ENCODE peak calls at places on chromosome 21, in nine cellular contexts. P, O, E, D, B, N, T, Y and Q are unnamed samples.

GRCh38 chr21:46180079-46180722 is 4.1 kb downstream of the SPATC1L start:
- DNase-seq in N (no peak), O (no peak), E (no peak), Y (no peak), T (no peak), P (no peak), B (no peak), D (no peak), Q (no peak)

GRCh38 chr21:25107708-25108107 is 499.6 kb downstream of the MRPL39 start:
- DNase-seq in E (peak), P (peak), O (no peak), N (no peak), D (no peak), T (no peak), Y (peak), B (no peak), Q (peak)

GRCh38 chr21:17859661-17860060 is 40.5 kb upstream of the C21orf91 start:
- DNase-seq in N (no peak), O (no peak), D (no peak), B (no peak), Y (no peak), E (no peak), T (no peak), P (no peak), Q (no peak)

GRCh38 chr21:25733859-25734653 is 648 bp downstream of the ATP5PF start:
- DNase-seq in E (no peak), B (no peak), T (peak), P (peak), O (no peak), Y (peak), N (no peak), D (no peak), Q (peak)

GRCh38 chr21:23607782-23608181 is 1999.5 kb downstream of the MRPL39 start:
- DNase-seq in O (no peak), T (no peak), D (no peak), B (no peak), E (no peak), Y (no peak), N (no peak), P (no peak), Q (no peak)

GRCh38 chr21:43362306-43362927 is 64.5 kb downstream of the SIK1 start:
- DNase-seq in P (no peak), B (peak), T (peak), D (peak), Y (peak), E (no peak), N (peak), O (peak), Q (peak)

GRCh38 chr21:24375201-24375600 is 1232.1 kb downstream of the MRPL39 start:
- DNase-seq in D (no peak), N (no peak), B (no peak), Y (no peak), T (no peak), P (no peak), O (no peak), E (no peak), Q (no peak)

GRCh38 chr21:32537569-32537881 is 47.8 kb downstream of the TCP10L start:
- DNase-seq in N (no peak), O (no peak), B (no peak), P (no peak), E (no peak), D (no peak), Y (no peak), T (peak), Q (no peak)

GRCh38 chr21:46113497-46114176 is 15.7 kb downstream of the COL6A2 start:
- DNase-seq in Y (no peak), N (no peak), E (no peak), D (no peak), P (no peak), T (no peak), B (peak), O (no peak), Q (no peak)

GRCh38 chr21:46188226-46189212 is 4.3 kb upstream of the SPATC1L start:
- DNase-seq in N (peak), B (no peak), P (peak), Y (peak), E (peak), T (peak), O (no peak), D (no peak), Q (peak)

GRCh38 chr21:18245493-18245967 is 897 bp downstream of the CHODL start:
- DNase-seq in O (no peak), E (no peak), D (no peak), Y (no peak), P (no peak), T (no peak), N (no peak), B (no peak), Q (peak)

GRCh38 chr21:21624674-21625073 is 626.5 kb downstream of the NCAM2 start:
- DNase-seq in O (no peak), B (no peak), Y (no peak), T (no peak), N (no peak), D (no peak), P (no peak), E (no peak), Q (peak)

GRCh38 chr21:27315373-27315772 is 348.5 kb upstream of the ADAMTS5 start:
- DNase-seq in Y (peak), P (no peak), E (no peak), N (no peak), D (no peak), O (no peak), T (no peak), B (no peak), Q (no peak)

GRCh38 chr21:27326293-27326692 is 359.4 kb upstream of the ADAMTS5 start:
- DNase-seq in T (no peak), O (no peak), E (no peak), Y (no peak), P (peak), B (no peak), N (no peak), D (no peak), Q (no peak)

GRCh38 chr21:27321791-27322190 is 354.9 kb upstream of the ADAMTS5 start:
- DNase-seq in P (no peak), E (no peak), O (no peak), Y (no peak), T (no peak), D (no peak), B (no peak), N (no peak), Q (no peak)

DNA sequence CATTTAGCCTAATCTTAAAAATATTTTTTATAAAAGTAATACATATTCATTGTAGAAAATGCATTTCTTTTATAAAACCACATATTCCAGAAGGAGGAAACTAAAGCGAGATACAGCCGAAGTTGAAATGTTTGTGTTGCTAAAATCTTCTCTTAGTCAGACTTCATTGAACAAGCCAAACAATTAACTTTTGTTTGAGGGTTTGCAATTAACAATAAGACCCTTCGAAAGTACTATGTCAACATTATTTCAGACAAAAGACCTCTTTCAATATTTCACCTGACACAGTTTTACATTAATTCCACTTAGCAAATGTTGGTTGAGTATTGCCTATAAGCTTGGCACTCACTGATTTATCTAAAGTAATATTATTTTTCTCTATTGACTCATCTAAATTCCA is 354.0 kb upstream of the ADAMTS5 start:
- DNase-seq in B (no peak), Y (no peak), O (no peak), E (no peak), T (no peak), P (no peak), D (no peak), N (no peak), Q (no peak)
- H3K27ac ChIP-seq in B (no peak), Y (no peak), O (no peak), E (no peak), T (no peak), P (no peak), D (no peak), N (no peak), Q (no peak)

GRCh38 chr21:41956926-41957729 is 3.3 kb upstream of the C2CD2 start:
- DNase-seq in P (peak), E (no peak), D (no peak), T (peak), O (no peak), B (no peak), N (no peak), Y (peak), Q (peak)

GRCh38 chr21:41957991-41958766 is 4.4 kb upstream of the C2CD2 start:
- DNase-seq in E (no peak), P (peak), D (no peak), B (no peak), Y (peak), T (peak), O (peak), N (no peak), Q (peak)

GRCh38 chr21:41960386-41960785 is 6.6 kb upstream of the C2CD2 start:
- DNase-seq in B (no peak), P (no peak), N (no peak), Y (no peak), O (no peak), D (no peak), E (no peak), T (no peak), Q (no peak)

GRCh38 chr21:41961282-41961701 is 7.5 kb upstream of the C2CD2 start:
- DNase-seq in B (no peak), T (no peak), E (peak), P (peak), O (no peak), D (no peak), Y (no peak), N (no peak), Q (peak)

GRCh38 chr21:41958886-41959563 is 5.2 kb upstream of the C2CD2 start:
- DNase-seq in T (no peak), N (no peak), Y (no peak), E (peak), O (no peak), P (peak), B (no peak), D (no peak), Q (no peak)
- H3K27ac ChIP-seq in T (no peak), N (no peak), Y (no peak), E (peak), O (no peak), P (peak), B (no peak), D (no peak), Q (no peak)

GRCh38 chr21:29726061-29726460 is 213.7 kb downstream of the GRIK1 start:
- DNase-seq in D (no peak), T (no peak), B (no peak), Y (no peak), N (no peak), E (no peak), P (no peak), O (no peak), Q (no peak)
- H3K27ac ChIP-seq in D (no peak), T (peak), B (no peak), Y (no peak), N (no peak), E (no peak), P (no peak), O (no peak), Q (no peak)

GRCh38 chr21:39319814-39320332 is 6.4 kb upstream of the BRWD1 start:
- DNase-seq in B (no peak), E (no peak), T (no peak), Y (no peak), N (no peak), D (no peak), P (peak), O (no peak), Q (no peak)
- H3K27ac ChIP-seq in B (no peak), E (peak), T (no peak), Y (no peak), N (no peak), D (no peak), P (peak), O (no peak), Q (no peak)

GRCh38 chr21:36784942-36785341 is 86.0 kb downstream of the SIM2 start:
- DNase-seq in O (no peak), N (no peak), D (no peak), B (no peak), E (no peak), Y (no peak), P (no peak), T (no peak), Q (no peak)

GRCh38 chr21:36790616-36791015 is 91.7 kb downstream of the SIM2 start:
- DNase-seq in D (no peak), P (no peak), O (no peak), N (no peak), T (no peak), B (no peak), E (no peak), Y (peak), Q (no peak)

GRCh38 chr21:36791150-36791549 is 92.2 kb downstream of the SIM2 start:
- DNase-seq in E (no peak), O (no peak), N (no peak), T (no peak), P (no peak), D (no peak), Y (no peak), B (no peak), Q (no peak)

GRCh38 chr21:36785615-36786014 is 86.7 kb downstream of the SIM2 start:
- DNase-seq in Y (no peak), E (no peak), P (no peak), O (no peak), T (no peak), D (no peak), N (no peak), B (no peak), Q (no peak)

DNA sequence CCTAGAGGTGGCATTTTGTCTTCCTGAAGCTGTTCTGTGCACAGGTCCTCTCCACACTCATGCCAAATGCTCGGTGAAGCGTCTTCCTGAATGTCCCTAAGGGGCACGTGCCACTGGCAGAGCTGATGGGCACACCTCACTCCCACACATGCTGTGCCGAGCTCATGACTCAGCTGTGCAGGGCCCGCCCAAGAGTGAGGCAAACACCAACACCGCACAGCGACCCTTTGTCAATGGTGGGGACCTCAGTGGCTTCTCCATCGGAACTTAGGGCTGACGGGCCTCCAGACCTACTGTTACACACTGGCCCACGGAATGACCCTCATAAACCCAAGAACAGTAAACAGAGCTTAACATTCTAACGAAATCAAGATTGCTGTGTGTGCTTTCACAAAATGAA is 89.2 kb downstream of the SIM2 start:
- DNase-seq in P (peak), E (no peak), Y (no peak), B (no peak), T (no peak), D (no peak), N (no peak), O (peak), Q (no peak)
- H3K27ac ChIP-seq in P (peak), E (no peak), Y (no peak), B (no peak), T (no peak), D (no peak), N (no peak), O (peak), Q (no peak)

GRCh38 chr21:44919913-44920693 is 596 bp downstream of the ITGB2 start:
- DNase-seq in D (no peak), E (no peak), N (no peak), O (no peak), P (no peak), T (no peak), B (peak), Y (no peak), Q (no peak)

GRCh38 chr21:44918581-44919033 is 2.1 kb downstream of the ITGB2 start:
- DNase-seq in P (no peak), N (no peak), E (no peak), T (no peak), B (no peak), Y (no peak), O (no peak), D (no peak), Q (no peak)

GRCh38 chr21:44921928-44922327 is 1.2 kb upstream of the ITGB2 start:
- DNase-seq in B (no peak), O (no peak), D (no peak), N (no peak), Y (no peak), T (no peak), P (no peak), E (no peak), Q (no peak)

GRCh38 chr21:44919111-44919912 is 1.4 kb downstream of the ITGB2 start:
- DNase-seq in E (no peak), B (no peak), T (peak), D (no peak), O (no peak), N (no peak), P (no peak), Y (no peak), Q (no peak)

DNA sequence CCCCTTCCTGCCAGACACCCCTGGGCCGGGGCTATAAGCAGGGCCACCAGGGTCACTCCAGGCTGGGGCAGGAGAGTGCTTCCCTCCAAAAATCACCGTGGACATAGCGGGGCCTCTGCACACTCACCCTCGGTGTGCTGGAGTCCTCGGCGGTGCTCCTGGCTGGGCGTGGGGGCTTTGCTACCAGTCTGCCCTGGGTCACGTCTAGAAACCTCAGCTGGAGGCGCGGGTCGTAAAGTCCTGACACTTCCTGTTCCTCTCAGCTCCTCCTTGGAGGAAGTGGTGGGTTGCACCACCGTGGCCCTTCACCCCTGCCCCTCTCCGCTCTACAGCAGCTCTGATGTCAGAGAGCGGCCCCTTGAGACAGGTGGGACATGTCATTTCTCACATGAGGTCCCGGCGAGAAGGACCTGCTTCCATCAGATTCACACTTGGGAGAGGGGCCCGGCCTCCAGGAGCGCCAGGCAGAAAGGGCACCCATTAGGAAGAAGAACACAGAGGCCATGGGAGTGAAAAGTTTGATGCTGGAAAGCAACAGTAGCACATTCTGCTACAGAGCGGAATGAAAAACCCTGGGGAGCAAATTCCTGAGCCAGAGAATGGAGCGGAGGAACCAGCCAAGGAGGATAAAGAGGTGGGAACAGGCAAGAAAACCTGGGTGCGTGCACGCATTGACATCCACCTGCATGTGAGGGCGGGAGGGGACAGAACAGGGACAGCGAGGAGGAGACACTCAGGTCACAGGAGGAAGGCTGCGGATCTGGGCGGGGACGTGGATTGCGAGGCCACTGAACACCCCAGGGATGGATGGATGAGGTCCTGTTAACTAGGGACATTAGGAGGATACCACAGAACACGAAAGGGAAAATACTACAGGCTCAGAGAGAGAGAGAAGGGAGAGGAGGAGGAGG is at the start of gene ITGB2:
- DNase-seq in T (peak), P (no peak), Y (no peak), O (peak), D (no peak), E (no peak), N (no peak), B (peak), Q (no peak)
- H3K27ac ChIP-seq in T (peak), P (no peak), Y (no peak), O (peak), D (peak), E (no peak), N (peak), B (peak), Q (no peak)

GRCh38 chr21:38815060-38815405 is 9.3 kb downstream of the ETS2 start:
- DNase-seq in B (no peak), D (no peak), N (no peak), P (peak), T (no peak), Y (peak), O (no peak), E (no peak), Q (peak)

GRCh38 chr21:38816400-38816973 is 10.8 kb downstream of the ETS2 start:
- DNase-seq in D (no peak), O (no peak), Y (no peak), E (no peak), P (no peak), T (no peak), B (no peak), N (no peak), Q (no peak)

GRCh38 chr21:38813554-38813953 is 7.8 kb downstream of the ETS2 start:
- DNase-seq in Y (no peak), T (no peak), B (no peak), P (no peak), D (no peak), N (no peak), O (no peak), E (no peak), Q (no peak)

GRCh38 chr21:38813143-38813542 is 7.4 kb downstream of the ETS2 start:
- DNase-seq in T (no peak), N (no peak), O (no peak), E (no peak), Y (no peak), D (no peak), B (no peak), P (no peak), Q (no peak)

GRCh38 chr21:38814126-38815059 is 8.7 kb downstream of the ETS2 start:
- DNase-seq in O (peak), E (no peak), D (no peak), Y (no peak), B (no peak), P (no peak), T (no peak), N (no peak), Q (no peak)
- H3K27ac ChIP-seq in O (peak), E (peak), D (no peak), Y (no peak), B (no peak), P (peak), T (no peak), N (no peak), Q (peak)

GRCh38 chr21:31185663-31186062 is 147.4 kb upstream of the KRTAP19-8 start:
- DNase-seq in P (no peak), D (no peak), B (no peak), N (no peak), T (no peak), O (no peak), E (no peak), Y (no peak), Q (no peak)

GRCh38 chr21:31180256-31181088 is 142.2 kb upstream of the KRTAP19-8 start:
- DNase-seq in O (no peak), E (no peak), N (no peak), T (peak), P (peak), D (no peak), B (no peak), Y (peak), Q (no peak)

GRCh38 chr21:31184462-31184861 is 146.2 kb upstream of the KRTAP19-8 start:
- DNase-seq in O (no peak), B (peak), Y (no peak), E (no peak), D (peak), T (no peak), N (no peak), P (no peak), Q (no peak)

GRCh38 chr21:31181089-31181757 is 142.9 kb upstream of the KRTAP19-8 start:
- DNase-seq in D (no peak), Y (no peak), N (no peak), E (no peak), B (peak), P (no peak), O (no peak), T (no peak), Q (no peak)

DNA sequence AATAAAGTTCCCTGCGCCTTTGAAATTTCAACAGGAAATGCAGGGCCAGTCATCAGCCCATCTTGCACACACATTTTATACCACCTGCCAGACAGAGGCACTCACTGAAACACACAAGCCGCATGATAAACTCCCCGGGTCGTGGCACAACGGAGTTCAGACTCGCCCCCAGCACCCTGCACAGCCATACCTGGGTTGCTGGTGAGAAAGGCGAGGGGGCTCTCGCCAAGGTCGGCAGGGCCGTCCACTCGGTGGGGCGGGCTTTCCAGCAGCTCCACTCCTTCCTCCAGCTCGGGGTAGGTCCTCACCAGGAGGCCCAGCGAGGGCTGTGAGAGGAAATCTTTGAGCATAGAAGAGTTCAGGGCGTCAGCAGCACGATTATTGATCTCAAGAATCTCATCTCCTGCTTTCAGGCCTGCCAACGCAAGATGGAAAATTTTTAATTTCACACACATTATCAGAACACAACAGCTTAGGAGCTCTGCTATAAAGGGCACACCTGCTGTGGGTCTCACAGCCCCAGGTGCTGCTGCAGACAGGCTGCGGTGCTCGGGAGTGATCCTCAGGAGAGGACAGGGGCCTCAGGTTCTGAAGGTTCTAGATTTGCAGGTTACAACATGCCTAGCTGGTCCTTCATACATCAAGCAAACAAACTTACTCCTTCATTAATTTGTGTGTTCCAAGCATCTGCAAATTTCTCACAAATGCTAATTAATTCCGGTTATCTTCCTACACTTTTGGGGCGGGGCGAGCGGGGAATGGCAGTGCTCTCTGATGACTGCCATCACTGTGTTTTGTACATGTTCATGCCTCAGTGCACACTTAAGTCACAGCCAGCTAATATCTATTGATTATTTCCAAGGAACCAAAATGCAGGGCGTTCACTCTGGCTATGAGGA is 144.2 kb upstream of the KRTAP19-8 start:
- DNase-seq in Y (no peak), B (peak), P (no peak), O (no peak), E (no peak), N (no peak), T (no peak), D (peak), Q (no peak)
- H3K27ac ChIP-seq in Y (no peak), B (peak), P (no peak), O (no peak), E (no peak), N (no peak), T (no peak), D (peak), Q (no peak)